ENCODE peak calls at places on chromosome 12, in five cellular contexts. One of them, this sample, is unnamed.

GRCh38 chr12:47276253-47277070 is 196.7 kb upstream of the AMIGO2 start:
- DNase-seq in fibroblast of the aortic adventitia: no peak
- DNase-seq in cardiac muscle cell: no peak
- DNase-seq in testis: no peak
- DNase-seq in NB4: peak
- DNase-seq in this sample: peak

GRCh38 chr12:24561882-24562760 is 386.8 kb downstream of the BCAT1 start:
- DNase-seq in fibroblast of the aortic adventitia: peak
- DNase-seq in cardiac muscle cell: peak
- DNase-seq in testis: peak
- DNase-seq in NB4: peak
- DNase-seq in this sample: peak

GRCh38 chr12:26135010-26135420 is 10.2 kb upstream of the BHLHE41 start:
- DNase-seq in fibroblast of the aortic adventitia: no peak
- DNase-seq in cardiac muscle cell: no peak
- DNase-seq in testis: peak
- DNase-seq in NB4: no peak
- DNase-seq in this sample: peak

GRCh38 chr12:89038831-89039509 is 313.3 kb downstream of the DUSP6 start:
- DNase-seq in fibroblast of the aortic adventitia: no peak
- DNase-seq in cardiac muscle cell: no peak
- DNase-seq in testis: no peak
- DNase-seq in NB4: no peak
- DNase-seq in this sample: no peak

GRCh38 chr12:46224401-46224800 is 44.4 kb downstream of the SLC38A1 start:
- DNase-seq in fibroblast of the aortic adventitia: peak
- DNase-seq in cardiac muscle cell: no peak
- DNase-seq in testis: no peak
- DNase-seq in NB4: no peak
- DNase-seq in this sample: peak

GRCh38 chr12:118356809-118357326 is 15.8 kb downstream of the TAOK3 start:
- DNase-seq in fibroblast of the aortic adventitia: peak
- DNase-seq in cardiac muscle cell: no peak
- DNase-seq in testis: no peak
- DNase-seq in NB4: peak
- DNase-seq in this sample: peak

GRCh38 chr12:123916729-123917128 is 55.9 kb downstream of the CCDC92 start:
- DNase-seq in fibroblast of the aortic adventitia: no peak
- DNase-seq in cardiac muscle cell: no peak
- DNase-seq in testis: no peak
- DNase-seq in NB4: no peak
- DNase-seq in this sample: no peak

GRCh38 chr12:52946797-52947547 is 1.9 kb upstream of the KRT18 start:
- DNase-seq in fibroblast of the aortic adventitia: peak
- DNase-seq in cardiac muscle cell: no peak
- DNase-seq in testis: no peak
- DNase-seq in NB4: no peak
- DNase-seq in this sample: no peak

GRCh38 chr12:26696613-26697092 is 136.3 kb downstream of the ITPR2 start:
- DNase-seq in fibroblast of the aortic adventitia: no peak
- DNase-seq in cardiac muscle cell: no peak
- DNase-seq in testis: no peak
- DNase-seq in NB4: no peak
- DNase-seq in this sample: peak

GRCh38 chr12:54358945-54359761 is 5.1 kb downstream of the GPR84 start:
- DNase-seq in fibroblast of the aortic adventitia: peak
- DNase-seq in cardiac muscle cell: peak
- DNase-seq in testis: peak
- DNase-seq in NB4: peak
- DNase-seq in this sample: peak

GRCh38 chr12:124224535-124225110 is 70.3 kb upstream of the RFLNA start:
- DNase-seq in fibroblast of the aortic adventitia: no peak
- DNase-seq in cardiac muscle cell: no peak
- DNase-seq in testis: no peak
- DNase-seq in NB4: no peak
- DNase-seq in this sample: no peak

GRCh38 chr12:3777206-3777809 is 24.4 kb upstream of the CRACR2A start:
- DNase-seq in fibroblast of the aortic adventitia: peak
- DNase-seq in cardiac muscle cell: peak
- DNase-seq in testis: no peak
- DNase-seq in NB4: peak
- DNase-seq in this sample: peak
- TF ChIP-seq CTCF in fibroblast of the aortic adventitia: peak
- TF ChIP-seq CTCF in cardiac muscle cell: peak
- TF ChIP-seq CTCF in testis: peak
- TF ChIP-seq CTCF in NB4: peak
- TF ChIP-seq CTCF in this sample: peak

GRCh38 chr12:718756-719138 is 33.6 kb upstream of the WNK1 start:
- DNase-seq in fibroblast of the aortic adventitia: no peak
- DNase-seq in cardiac muscle cell: no peak
- DNase-seq in testis: no peak
- DNase-seq in NB4: no peak
- DNase-seq in this sample: no peak

GRCh38 chr12:725076-725475 is 27.3 kb upstream of the WNK1 start:
- DNase-seq in fibroblast of the aortic adventitia: no peak
- DNase-seq in cardiac muscle cell: no peak
- DNase-seq in testis: no peak
- DNase-seq in NB4: no peak
- DNase-seq in this sample: no peak

GRCh38 chr12:716506-716905 is 35.9 kb upstream of the WNK1 start:
- DNase-seq in fibroblast of the aortic adventitia: peak
- DNase-seq in cardiac muscle cell: peak
- DNase-seq in testis: no peak
- DNase-seq in NB4: no peak
- DNase-seq in this sample: peak

GRCh38 chr12:724194-724855 is 28.1 kb upstream of the WNK1 start:
- DNase-seq in fibroblast of the aortic adventitia: no peak
- DNase-seq in cardiac muscle cell: peak
- DNase-seq in testis: no peak
- DNase-seq in NB4: peak
- DNase-seq in this sample: no peak

GRCh38 chr12:720231-720941 is 32.0 kb upstream of the WNK1 start:
- DNase-seq in fibroblast of the aortic adventitia: no peak
- DNase-seq in cardiac muscle cell: no peak
- DNase-seq in testis: no peak
- DNase-seq in NB4: no peak
- DNase-seq in this sample: no peak
- H3K4me3 ChIP-seq in fibroblast of the aortic adventitia: no peak
- H3K4me3 ChIP-seq in cardiac muscle cell: no peak
- H3K4me3 ChIP-seq in testis: no peak
- H3K4me3 ChIP-seq in NB4: no peak
- H3K4me3 ChIP-seq in this sample: no peak

DNA sequence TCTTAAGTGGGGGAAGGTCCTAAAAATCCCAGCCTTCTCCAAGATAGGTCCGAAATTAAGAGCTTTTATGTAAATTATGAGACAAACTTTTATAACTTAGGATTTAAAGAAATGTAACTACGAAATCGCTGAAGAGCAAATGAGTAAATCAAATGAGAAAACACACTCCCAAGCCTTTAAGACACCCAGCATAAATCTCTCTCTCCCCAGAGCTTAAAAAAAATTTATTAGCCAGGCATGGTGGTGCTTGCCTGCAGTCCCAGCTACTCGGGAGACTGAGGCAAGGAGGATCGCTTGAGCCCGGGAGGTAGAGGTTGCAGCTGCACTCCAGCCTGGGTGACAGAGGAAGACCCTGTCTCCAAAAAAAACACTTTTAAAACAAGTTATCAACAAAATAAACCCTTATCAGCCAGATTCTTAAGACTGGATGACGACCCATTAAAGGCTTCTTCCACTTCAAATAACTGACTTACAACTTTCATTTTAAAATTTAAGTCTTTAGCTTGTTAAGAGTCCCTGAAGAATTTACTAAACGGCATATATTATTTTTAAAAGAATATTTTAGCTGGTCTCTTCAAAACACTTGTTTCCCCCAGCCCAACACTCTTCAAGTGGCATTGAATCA is 3.2 kb downstream of the PTGES3 start:
- DNase-seq in fibroblast of the aortic adventitia: peak
- DNase-seq in cardiac muscle cell: no peak
- DNase-seq in testis: no peak
- DNase-seq in NB4: peak
- DNase-seq in this sample: peak
- TF ChIP-seq CTCF in fibroblast of the aortic adventitia: no peak
- TF ChIP-seq CTCF in cardiac muscle cell: no peak
- TF ChIP-seq CTCF in testis: no peak
- TF ChIP-seq CTCF in NB4: no peak
- TF ChIP-seq CTCF in this sample: no peak

DNA sequence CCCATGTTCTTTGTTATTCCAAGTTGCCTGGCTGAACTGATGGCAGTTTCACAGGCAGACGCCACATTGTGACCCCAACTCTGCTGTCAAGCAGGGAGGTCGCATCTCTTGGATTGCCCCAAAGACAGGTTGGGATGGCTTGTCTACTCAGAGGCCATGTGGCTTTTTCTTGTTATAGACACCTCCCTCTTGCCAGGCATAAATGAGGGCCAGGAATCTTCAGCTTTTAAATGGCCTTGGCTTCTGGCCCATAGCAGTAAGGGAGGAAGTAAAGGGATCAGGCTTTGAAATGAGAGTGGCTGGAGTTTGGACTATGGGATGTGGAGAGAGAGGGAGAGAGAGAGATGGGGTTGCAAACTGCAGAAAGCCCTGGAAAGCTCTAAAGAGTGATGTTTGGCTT is 215.0 kb downstream of the TBX5 start:
- DNase-seq in fibroblast of the aortic adventitia: no peak
- DNase-seq in cardiac muscle cell: no peak
- DNase-seq in testis: no peak
- DNase-seq in NB4: no peak
- DNase-seq in this sample: no peak
- H3K4me3 ChIP-seq in fibroblast of the aortic adventitia: no peak
- H3K4me3 ChIP-seq in cardiac muscle cell: no peak
- H3K4me3 ChIP-seq in testis: no peak
- H3K4me3 ChIP-seq in NB4: no peak
- H3K4me3 ChIP-seq in this sample: no peak

GRCh38 chr12:121748218-121748570 is 35.6 kb downstream of the TMEM120B start:
- DNase-seq in fibroblast of the aortic adventitia: no peak
- DNase-seq in cardiac muscle cell: no peak
- DNase-seq in testis: no peak
- DNase-seq in NB4: no peak
- DNase-seq in this sample: no peak
- TF ChIP-seq CTCF in fibroblast of the aortic adventitia: no peak
- TF ChIP-seq CTCF in cardiac muscle cell: no peak
- TF ChIP-seq CTCF in testis: no peak
- TF ChIP-seq CTCF in NB4: no peak
- TF ChIP-seq CTCF in this sample: no peak

DNA sequence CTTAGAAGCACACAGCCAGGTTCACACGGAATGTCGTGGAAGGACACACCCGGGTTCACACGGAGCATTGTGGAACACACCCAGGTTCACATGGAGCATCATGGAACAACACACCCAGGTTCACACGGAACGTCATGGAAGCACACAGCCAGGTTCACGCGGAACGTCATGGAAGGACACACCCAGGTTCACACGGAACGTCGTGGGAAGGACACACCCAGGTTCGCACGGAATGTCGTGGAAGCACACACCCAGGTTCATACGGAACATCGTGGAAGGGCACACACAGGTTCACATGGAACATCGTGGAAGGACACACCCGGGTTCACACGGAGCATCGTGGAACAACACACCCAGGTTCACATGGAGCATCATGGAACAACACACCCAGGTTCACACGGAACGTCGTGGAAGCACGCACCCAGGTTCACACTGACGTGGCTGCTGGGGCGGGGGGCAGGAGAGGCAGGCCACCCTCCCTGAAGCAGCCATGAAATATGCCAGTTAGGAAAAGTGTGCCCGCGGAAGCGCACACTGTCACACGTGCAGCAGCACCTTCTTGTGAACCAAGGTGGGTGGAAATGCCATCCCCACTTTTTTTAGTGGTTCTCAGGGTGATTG is 86.4 kb downstream of the EP400 start:
- DNase-seq in fibroblast of the aortic adventitia: no peak
- DNase-seq in cardiac muscle cell: no peak
- DNase-seq in testis: no peak
- DNase-seq in NB4: no peak
- DNase-seq in this sample: no peak
- H3K4me3 ChIP-seq in fibroblast of the aortic adventitia: no peak
- H3K4me3 ChIP-seq in cardiac muscle cell: no peak
- H3K4me3 ChIP-seq in testis: no peak
- H3K4me3 ChIP-seq in NB4: no peak
- H3K4me3 ChIP-seq in this sample: no peak